ENCODE peak calls at places on chromosomes 11 and 22, in seven cellular contexts. M is neural crest cell, S is A549, U is fibroblast of pulmonary artery, A is right lobe of liver, Y is activated B cell treated with CpG ODN at 0.5 μM for 24 hours, J is kidney epithelial cell. F is an unnamed sample.

GRCh38 chr11:41878158-41878557 is 418.7 kb upstream of the LRRC4C start:
- DNase-seq in S (no peak), Y (no peak), J (no peak), M (no peak), A (no peak), U (peak; percentile 25), F (no peak)

GRCh38 chr22:43449205-43449830 is 37.5 kb downstream of the MPPED1 start:
- DNase-seq in J (no peak), Y (no peak), S (peak; percentile 13), U (no peak), A (no peak), M (no peak), F (peak; percentile 36)

GRCh38 chr22:36936362-36937116 is 23.1 kb downstream of the CSF2RB start:
- DNase-seq in S (no peak), M (no peak), U (no peak), J (no peak), Y (no peak), A (no peak), F (no peak)

GRCh38 chr11:102415252-102415916 is 37.2 kb downstream of the TMEM123 start:
- DNase-seq in U (no peak), M (no peak), A (no peak), J (no peak), Y (no peak), S (no peak), F (no peak)

GRCh38 chr22:49927483-49928184 is 9.2 kb downstream of the CRELD2 start:
- DNase-seq in U (no peak), S (no peak), J (no peak), A (no peak), M (no peak), Y (no peak), F (no peak)

GRCh38 chr11:94130589-94131362 is 2.1 kb downstream of the PANX1 start:
- DNase-seq in A (no peak), S (no peak), U (peak; percentile 97), M (no peak), J (no peak), Y (no peak), F (no peak)

GRCh38 chr11:17651681-17652080 is 67.7 kb upstream of the MYOD1 start:
- DNase-seq in M (no peak), U (no peak), A (no peak), Y (no peak), S (no peak), J (no peak), F (no peak)

GRCh38 chr11:46210133-46210636 is 67.3 kb upstream of the CREB3L1 start:
- DNase-seq in Y (no peak), J (peak; percentile 2), U (peak; percentile 87), M (no peak), S (peak; percentile 25), A (no peak), F (peak; percentile 87)

GRCh38 chr11:100849009-100849913 is 162.2 kb downstream of the ARHGAP42 start:
- DNase-seq in J (no peak), A (no peak), U (peak; percentile 80), Y (no peak), S (no peak), M (no peak), F (no peak)

GRCh38 chr11:63549411-63549810 is 12.8 kb downstream of the PLAAT4 start:
- DNase-seq in U (no peak), A (no peak), S (no peak), J (no peak), M (no peak), Y (no peak), F (no peak)

GRCh38 chr11:129852125-129852740 is 36.6 kb downstream of the TMEM45B start:
- DNase-seq in S (no peak), A (no peak), J (no peak), U (no peak), M (no peak), Y (no peak), F (no peak)

GRCh38 chr11:102287963-102288744 is 29.1 kb upstream of the BIRC3 start:
- DNase-seq in A (no peak), Y (no peak), M (peak; percentile 30), U (peak; percentile 87), J (no peak), S (peak; percentile 66), F (peak; percentile 45)

GRCh38 chr11:6333112-6333511 is 12.8 kb upstream of the CAVIN3 start:
- DNase-seq in J (no peak), A (no peak), M (no peak), S (no peak), Y (no peak), U (no peak), F (no peak)

GRCh38 chr11:134224710-134225662 is 515 bp downstream of the VPS26B start:
- DNase-seq in S (peak; percentile 7), M (peak; percentile 14), U (peak; percentile 28), J (no peak), A (peak; percentile 92), Y (no peak), F (no peak)

GRCh38 chr11:15307600-15307999 is 192.9 kb downstream of the INSC start:
- DNase-seq in Y (no peak), J (no peak), S (no peak), U (no peak), A (no peak), M (no peak), F (no peak)

GRCh38 chr22:25206998-25207397 is 7.3 kb downstream of the CRYBB3 start:
- DNase-seq in M (no peak), U (no peak), S (no peak), J (no peak), Y (no peak), A (no peak), F (no peak)

GRCh38 chr11:16603890-16604783 is 134.3 kb upstream of the C11orf58 start:
- DNase-seq in S (no peak), A (peak; percentile 64), M (peak; percentile 30), J (no peak), U (peak; percentile 21), Y (no peak), F (peak; percentile 32)

GRCh38 chr11:130648601-130649000 is 200.2 kb downstream of the ADAMTS15 start:
- DNase-seq in M (no peak), A (no peak), J (no peak), Y (no peak), S (no peak), U (peak; percentile 30), F (no peak)

GRCh38 chr11:2577071-2578005 is 122.5 kb downstream of the KCNQ1OT1 start:
- DNase-seq in M (no peak), A (peak; percentile 50), Y (peak; percentile 11), U (no peak), J (no peak), S (no peak), F (peak; percentile 17)

GRCh38 chr22:48256041-48256739 is 1493.7 kb downstream of the TBC1D22A start:
- DNase-seq in Y (no peak), U (no peak), M (no peak), S (no peak), J (no peak), A (no peak), F (no peak)

GRCh38 chr11:117186431-117186761 is 7.9 kb downstream of the SIDT2 start:
- DNase-seq in U (no peak), A (peak; percentile 23), J (no peak), S (no peak), Y (no peak), M (no peak), F (no peak)

GRCh38 chr11:110509485-110509884 is 79.7 kb downstream of the FDX1 start:
- DNase-seq in A (no peak), U (no peak), J (no peak), M (no peak), S (no peak), Y (no peak), F (no peak)

GRCh38 chr11:73622920-73623593 is 23.3 kb upstream of the PLEKHB1 start:
- DNase-seq in Y (no peak), J (no peak), A (no peak), M (no peak), U (no peak), S (no peak), F (no peak)

GRCh38 chr11:66607126-66607834 is 9.2 kb upstream of the RBM14 start:
- DNase-seq in A (peak; percentile 95), U (peak; percentile 86), M (no peak), Y (no peak), J (no peak), S (no peak), F (no peak)

GRCh38 chr11:69702769-69703510 is 882 bp downstream of the FGF19 start:
- DNase-seq in M (no peak), Y (no peak), U (no peak), S (no peak), J (no peak), A (no peak), F (no peak)
- TF ChIP-seq CTCF in M (no peak), Y (no peak), U (no peak), S (no peak), J (no peak), A (no peak), F (no peak)

GRCh38 chr11:47248664-47249377 is at the start of gene ACP2:
- DNase-seq in M (peak; percentile 84), S (peak; percentile 81), Y (peak; percentile 82), U (peak; percentile 91), J (no peak), A (peak; percentile 93), F (peak; percentile 88)
- TF ChIP-seq CTCF in M (peak; percentile 34), S (peak; percentile 35), Y (no peak), U (peak; percentile 19), J (peak; percentile 31), A (peak; percentile 22), F (no peak)

GRCh38 chr11:40129276-40129675 is 1330.2 kb downstream of the LRRC4C start:
- DNase-seq in Y (no peak), A (no peak), M (no peak), J (no peak), S (no peak), U (peak; percentile 3), F (no peak)

GRCh38 chr11:40130427-40130826 is 1329.0 kb downstream of the LRRC4C start:
- DNase-seq in A (no peak), M (no peak), S (no peak), Y (no peak), U (no peak), J (no peak), F (no peak)

DNA sequence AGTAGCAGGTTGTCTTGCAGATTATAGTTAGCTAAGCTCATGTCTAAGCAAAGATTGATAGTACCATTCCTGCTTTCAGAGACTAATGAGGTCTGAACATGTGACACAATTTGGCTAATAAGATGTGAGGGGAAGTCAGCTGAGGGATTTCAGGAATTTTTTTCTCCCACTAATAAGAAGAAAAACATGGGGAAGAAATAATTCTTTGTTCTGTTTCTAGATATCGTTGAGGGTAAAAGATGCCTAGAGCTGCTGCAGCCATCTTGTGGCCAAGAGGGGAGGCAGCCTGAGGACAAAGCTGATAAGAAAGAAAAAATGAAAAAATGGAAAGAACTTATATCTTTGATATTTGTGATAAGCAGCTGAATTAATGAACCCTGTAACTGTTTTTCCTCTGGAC is 1334.4 kb downstream of the LRRC4C start:
- DNase-seq in J (no peak), S (no peak), U (no peak), A (no peak), M (no peak), Y (no peak), F (no peak)
- TF ChIP-seq CTCF in J (peak; percentile 82), S (no peak), U (no peak), A (no peak), M (peak; percentile 60), Y (no peak), F (peak; percentile 19)

DNA sequence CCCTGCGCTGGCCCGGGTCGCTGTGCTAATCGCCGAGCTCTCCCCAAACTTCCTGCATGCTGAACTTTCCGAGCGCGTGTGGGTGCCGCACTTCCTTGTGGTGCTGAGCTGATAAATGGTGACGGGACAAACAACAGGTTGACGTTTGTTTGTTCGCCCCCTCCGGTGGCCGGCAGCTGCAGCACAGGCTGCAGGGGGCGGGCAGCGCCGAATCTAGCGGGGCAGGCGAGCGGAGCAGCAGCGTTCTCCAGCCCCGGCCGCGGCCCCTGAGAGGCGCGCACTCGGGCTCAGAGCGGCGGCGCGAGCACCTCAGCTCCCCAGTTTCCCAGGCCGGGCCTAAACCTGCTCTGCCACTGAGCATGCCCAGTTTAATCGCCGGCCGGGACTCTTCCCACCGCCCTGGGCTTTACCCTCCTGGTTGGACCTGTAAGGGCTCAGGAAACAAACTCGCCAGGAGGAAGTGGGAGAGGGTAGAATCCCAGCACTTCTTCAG is at the start of gene PDGFD:
- DNase-seq in A (peak; percentile 62), M (peak; percentile 65), S (peak; percentile 47), U (peak; percentile 84), J (peak; percentile 23), Y (peak; percentile 25), F (no peak)
- TF ChIP-seq CTCF in A (peak; percentile 30), M (peak; percentile 66), S (no peak), U (peak; percentile 41), J (peak; percentile 36), Y (no peak), F (no peak)